ENCODE peak calls at places on chromosomes 12 and 14, in four cellular contexts. One of them, this sample, is unnamed.

GRCh38 chr14:56295743-56296142 is 177.5 kb downstream of the PELI2 start:
- DNase-seq in mammary epithelial cell: peak; percentile 3
- DNase-seq in astrocyte: no peak
- DNase-seq in HepG2: no peak
- DNase-seq in this sample: no peak

GRCh38 chr12:76029982-76030377 is 1.6 kb downstream of the PHLDA1 start:
- DNase-seq in mammary epithelial cell: peak; percentile 47
- DNase-seq in astrocyte: no peak
- DNase-seq in HepG2: no peak
- DNase-seq in this sample: peak; percentile 59

GRCh38 chr12:56520025-56520810 is 1.4 kb upstream of the RBMS2 start:
- DNase-seq in mammary epithelial cell: no peak
- DNase-seq in astrocyte: no peak
- DNase-seq in HepG2: no peak
- DNase-seq in this sample: peak; percentile 69

GRCh38 chr14:96631621-96632362 is 129.6 kb downstream of the PAPOLA start:
- DNase-seq in mammary epithelial cell: no peak
- DNase-seq in astrocyte: no peak
- DNase-seq in HepG2: no peak
- DNase-seq in this sample: no peak

GRCh38 chr14:24798911-24799310 is 164.9 kb upstream of the GZMB start:
- DNase-seq in mammary epithelial cell: no peak
- DNase-seq in astrocyte: no peak
- DNase-seq in HepG2: no peak
- DNase-seq in this sample: no peak

GRCh38 chr12:33187409-33187808 is 252.2 kb downstream of the SYT10 start:
- DNase-seq in mammary epithelial cell: no peak
- DNase-seq in astrocyte: no peak
- DNase-seq in HepG2: no peak
- DNase-seq in this sample: no peak

GRCh38 chr12:121237415-121237814 is 27.5 kb downstream of the P2RX4 start:
- DNase-seq in mammary epithelial cell: no peak
- DNase-seq in astrocyte: no peak
- DNase-seq in HepG2: no peak
- DNase-seq in this sample: no peak

GRCh38 chr12:59429766-59430165 is 166.1 kb upstream of the SLC16A7 start:
- DNase-seq in mammary epithelial cell: no peak
- DNase-seq in astrocyte: peak; percentile 10
- DNase-seq in HepG2: no peak
- DNase-seq in this sample: peak; percentile 45

GRCh38 chr12:34402228-34402898 is 380.1 kb downstream of the ALG10 start:
- DNase-seq in mammary epithelial cell: no peak
- DNase-seq in astrocyte: no peak
- DNase-seq in HepG2: no peak
- DNase-seq in this sample: no peak

GRCh38 chr12:80937391-80938238 is at the start of gene LIN7A:
- DNase-seq in mammary epithelial cell: peak; percentile 7
- DNase-seq in astrocyte: peak; percentile 44
- DNase-seq in HepG2: peak; percentile 18
- DNase-seq in this sample: peak; percentile 44

GRCh38 chr14:34302654-34303053 is 159.4 kb downstream of the SPTSSA start:
- DNase-seq in mammary epithelial cell: no peak
- DNase-seq in astrocyte: peak; percentile 10
- DNase-seq in HepG2: no peak
- DNase-seq in this sample: no peak

GRCh38 chr14:53840444-53840843 is 116.2 kb downstream of the BMP4 start:
- DNase-seq in mammary epithelial cell: peak; percentile 88
- DNase-seq in astrocyte: peak; percentile 62
- DNase-seq in HepG2: peak; percentile 35
- DNase-seq in this sample: no peak

GRCh38 chr12:101670007-101670671 is 27.3 kb upstream of the CHPT1 start:
- DNase-seq in mammary epithelial cell: peak; percentile 5
- DNase-seq in astrocyte: peak; percentile 10
- DNase-seq in HepG2: peak; percentile 66
- DNase-seq in this sample: peak; percentile 54

GRCh38 chr12:52499836-52500560 is 6.9 kb upstream of the KRT6A start:
- DNase-seq in mammary epithelial cell: no peak
- DNase-seq in astrocyte: peak; percentile 69
- DNase-seq in HepG2: no peak
- DNase-seq in this sample: peak; percentile 77

GRCh38 chr14:89185919-89186849 is 230.8 kb downstream of the FOXN3 start:
- DNase-seq in mammary epithelial cell: peak; percentile 74
- DNase-seq in astrocyte: peak; percentile 77
- DNase-seq in HepG2: no peak
- DNase-seq in this sample: peak; percentile 85

GRCh38 chr12:10667581-10667980 is 6.3 kb downstream of the STYK1 start:
- DNase-seq in mammary epithelial cell: no peak
- DNase-seq in astrocyte: no peak
- DNase-seq in HepG2: no peak
- DNase-seq in this sample: no peak

GRCh38 chr14:95286649-95287048 is 33.1 kb downstream of the CLMN start:
- DNase-seq in mammary epithelial cell: no peak
- DNase-seq in astrocyte: no peak
- DNase-seq in HepG2: no peak
- DNase-seq in this sample: no peak

GRCh38 chr12:12398026-12398859 is 41.4 kb downstream of the BORCS5 start:
- DNase-seq in mammary epithelial cell: peak; percentile 90
- DNase-seq in astrocyte: peak; percentile 98
- DNase-seq in HepG2: peak; percentile 89
- DNase-seq in this sample: peak; percentile 98

GRCh38 chr14:64508215-64508776 is 3.7 kb downstream of the ZBTB1 start:
- DNase-seq in mammary epithelial cell: no peak
- DNase-seq in astrocyte: no peak
- DNase-seq in HepG2: no peak
- DNase-seq in this sample: peak; percentile 9

GRCh38 chr14:64506751-64507150 is 2.2 kb downstream of the ZBTB1 start:
- DNase-seq in mammary epithelial cell: no peak
- DNase-seq in astrocyte: no peak
- DNase-seq in HepG2: no peak
- DNase-seq in this sample: peak; percentile 22

GRCh38 chr14:64504897-64505771 is 564 bp downstream of the ZBTB1 start:
- DNase-seq in mammary epithelial cell: peak; percentile 87
- DNase-seq in astrocyte: peak; percentile 73
- DNase-seq in HepG2: peak; percentile 67
- DNase-seq in this sample: peak; percentile 96

GRCh38 chr14:64509036-64509435 is 4.5 kb downstream of the ZBTB1 start:
- DNase-seq in mammary epithelial cell: no peak
- DNase-seq in astrocyte: no peak
- DNase-seq in HepG2: peak; percentile 59
- DNase-seq in this sample: no peak

DNA sequence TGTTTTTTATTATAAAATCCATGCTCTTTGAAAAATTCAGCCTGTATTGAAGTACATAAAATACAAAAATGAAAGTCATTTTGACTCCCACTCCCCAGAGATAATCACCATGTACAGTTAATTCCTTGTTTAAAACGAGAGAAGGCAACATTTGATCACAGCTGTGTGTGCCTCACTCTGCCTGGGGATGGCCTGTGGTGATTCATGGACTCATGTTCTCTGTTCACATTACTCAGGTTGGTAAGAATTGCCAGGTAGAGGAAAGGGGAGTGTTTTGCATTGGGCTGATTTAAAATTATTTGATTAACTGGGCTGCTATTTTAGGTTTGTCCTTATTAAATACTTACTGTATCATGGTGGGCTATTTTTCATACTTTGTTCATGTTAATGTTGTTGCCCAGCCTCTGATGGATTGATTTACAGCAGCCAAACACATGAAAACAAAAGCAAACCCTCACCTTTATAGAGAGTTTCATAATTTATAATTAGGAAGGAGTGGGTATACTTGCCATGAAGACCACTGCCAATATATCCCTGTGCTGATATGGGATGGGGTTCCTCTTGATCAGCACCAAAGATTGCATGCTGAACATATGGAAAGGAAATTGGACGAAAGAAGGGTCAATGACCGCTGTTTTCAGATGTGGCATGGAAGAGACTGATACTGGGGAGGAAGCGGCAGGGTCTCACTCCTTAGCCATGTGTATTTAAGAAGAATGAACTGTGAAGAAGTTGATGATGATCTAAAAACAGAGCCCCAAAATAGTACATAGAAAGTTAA is 3.0 kb downstream of the ZBTB1 start:
- DNase-seq in mammary epithelial cell: peak; percentile 78
- DNase-seq in astrocyte: peak; percentile 48
- DNase-seq in HepG2: no peak
- DNase-seq in this sample: peak; percentile 68
- H3K27ac ChIP-seq in mammary epithelial cell: peak overlapping the region; percentile 72
- H3K27ac ChIP-seq in astrocyte: peak overlapping the region; percentile 3
- H3K27ac ChIP-seq in HepG2: no peak overlapping the region
- H3K27ac ChIP-seq in this sample: peak overlapping the region; percentile 99

DNA sequence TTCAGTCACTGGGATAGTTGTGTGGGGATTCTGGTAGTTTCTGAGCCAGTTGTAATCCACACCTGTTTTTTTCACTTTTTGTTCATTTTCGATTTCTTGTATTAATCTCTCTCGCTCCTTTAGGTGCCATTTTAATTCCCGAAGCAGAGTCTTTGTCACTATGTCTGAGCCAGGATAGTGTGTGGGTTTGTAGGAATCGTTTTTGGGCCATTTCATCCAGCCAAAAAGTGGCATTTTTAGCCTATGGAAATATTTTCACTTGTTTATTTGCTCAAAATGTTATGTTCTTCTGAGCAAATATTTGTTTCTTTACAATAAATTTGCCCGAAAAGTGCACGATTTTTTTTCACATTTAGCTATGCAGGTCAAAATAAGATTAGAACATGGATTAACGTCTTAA is 867 bp downstream of the RD3L start:
- DNase-seq in mammary epithelial cell: no peak
- DNase-seq in astrocyte: no peak
- DNase-seq in HepG2: no peak
- DNase-seq in this sample: no peak
- TF ChIP-seq EZH2 in mammary epithelial cell: no peak
- TF ChIP-seq EZH2 in astrocyte: no peak
- TF ChIP-seq EZH2 in HepG2: no peak
- TF ChIP-seq EZH2 in this sample: no peak

GRCh38 chr12:107619831-107620230 is 65.8 kb upstream of the PWP1 start:
- DNase-seq in mammary epithelial cell: no peak
- DNase-seq in astrocyte: no peak
- DNase-seq in HepG2: no peak
- DNase-seq in this sample: no peak
- H3K4me1 ChIP-seq in mammary epithelial cell: no peaks in the 10 kb centered on the region
- H3K4me1 ChIP-seq in astrocyte: no peaks in the 10 kb centered on the region
- H3K4me1 ChIP-seq in HepG2: no peaks in the 10 kb centered on the region
- H3K4me1 ChIP-seq in this sample: no peaks in the 10 kb centered on the region

DNA sequence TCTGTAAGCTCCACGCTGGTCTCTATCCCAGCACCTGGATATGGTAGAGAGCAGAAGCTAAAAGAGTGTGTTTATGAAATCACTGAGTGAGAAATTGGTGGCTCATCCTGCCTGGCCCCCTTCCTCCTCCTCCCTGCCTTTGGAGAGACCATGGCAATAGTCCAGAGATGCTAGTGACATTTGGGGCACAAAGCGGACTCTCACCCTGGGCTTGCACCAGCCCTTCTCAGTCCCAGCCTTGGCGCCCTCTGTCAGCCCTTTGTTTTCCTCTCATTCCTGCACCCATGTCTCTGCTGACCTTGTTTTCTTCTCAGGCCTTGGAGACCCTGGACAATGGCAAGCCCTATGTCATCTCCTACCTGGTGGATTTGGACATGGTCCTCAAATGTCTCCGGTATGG is 18.2 kb downstream of the ALDH2 start:
- DNase-seq in mammary epithelial cell: no peak
- DNase-seq in astrocyte: no peak
- DNase-seq in HepG2: no peak
- DNase-seq in this sample: no peak
- H3K27ac ChIP-seq in mammary epithelial cell: no peak overlapping the region
- H3K27ac ChIP-seq in astrocyte: no peak overlapping the region
- H3K27ac ChIP-seq in HepG2: no peak overlapping the region
- H3K27ac ChIP-seq in this sample: no peak overlapping the region

GRCh38 chr14:60649815-60650381 is 621 bp upstream of the SIX1 start:
- DNase-seq in mammary epithelial cell: peak; percentile 11
- DNase-seq in astrocyte: no peak
- DNase-seq in HepG2: no peak
- DNase-seq in this sample: peak; percentile 57
- TF ChIP-seq EZH2 in mammary epithelial cell: no peak
- TF ChIP-seq EZH2 in astrocyte: no peak
- TF ChIP-seq EZH2 in HepG2: no peak
- TF ChIP-seq EZH2 in this sample: no peak

GRCh38 chr14:102774391-102775153 is 2.7 kb upstream of the TRAF3 start:
- DNase-seq in mammary epithelial cell: peak; percentile 63
- DNase-seq in astrocyte: peak; percentile 69
- DNase-seq in HepG2: peak; percentile 79
- DNase-seq in this sample: peak; percentile 88
- H3K4me1 ChIP-seq in mammary epithelial cell: peaks cover 24% of the 10 kb centered on the region
- H3K4me1 ChIP-seq in astrocyte: peaks cover 28% of the 10 kb centered on the region
- H3K4me1 ChIP-seq in HepG2: peaks cover 59% of the 10 kb centered on the region
- H3K4me1 ChIP-seq in this sample: peaks cover 16% of the 10 kb centered on the region

GRCh38 chr12:67826946-67827719 is 162.1 kb upstream of the IFNG-AS1 start:
- DNase-seq in mammary epithelial cell: peak; percentile 40
- DNase-seq in astrocyte: peak; percentile 62
- DNase-seq in HepG2: no peak
- DNase-seq in this sample: peak; percentile 62
- H3K27ac ChIP-seq in mammary epithelial cell: peak overlapping the region; percentile 88
- H3K27ac ChIP-seq in astrocyte: peak overlapping the region; percentile 98
- H3K27ac ChIP-seq in HepG2: no peak overlapping the region
- H3K27ac ChIP-seq in this sample: peak overlapping the region; percentile 94

DNA sequence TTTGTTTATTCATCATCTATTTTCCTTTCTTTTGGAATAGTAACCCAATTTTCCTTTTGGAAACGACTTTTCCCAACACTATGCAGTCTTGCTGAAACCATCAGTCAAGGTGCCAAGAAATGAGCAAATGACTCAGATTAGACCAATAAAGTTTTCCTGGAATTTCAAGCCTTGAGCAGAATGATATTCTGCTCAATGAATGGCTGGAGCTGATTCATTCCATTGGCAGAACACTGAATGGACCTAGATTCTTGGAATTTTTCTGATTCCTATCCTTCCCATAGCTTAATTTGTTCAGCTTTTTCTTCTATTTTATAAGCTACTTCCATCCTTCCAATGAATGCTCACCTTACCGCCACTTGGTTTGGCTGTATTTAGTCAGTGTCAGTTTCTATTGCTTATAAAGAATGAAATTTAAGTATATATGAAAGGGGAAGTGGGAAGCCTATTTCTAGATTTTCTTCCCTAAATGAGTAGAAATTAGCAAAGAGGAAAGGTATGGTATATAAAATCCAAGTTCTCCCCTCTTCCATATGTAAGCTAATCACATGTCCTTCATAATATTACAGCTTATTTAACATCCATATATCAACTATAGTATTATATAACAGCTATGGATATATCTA is 89.0 kb downstream of the C14orf39 start:
- DNase-seq in mammary epithelial cell: no peak
- DNase-seq in astrocyte: peak; percentile 29
- DNase-seq in HepG2: no peak
- DNase-seq in this sample: peak; percentile 1
- TF ChIP-seq EZH2 in mammary epithelial cell: no peak
- TF ChIP-seq EZH2 in astrocyte: no peak
- TF ChIP-seq EZH2 in HepG2: no peak
- TF ChIP-seq EZH2 in this sample: no peak